ENCODE peak calls at places on chromosomes 12 and 14, in six cellular contexts. N is T1000, F is HuH-7.5, Y is NCI-H748 treated with DMSO at 0.1 percent for 48 hours, Q is fibroblast of lung, V is NCI-H2107. O is an unnamed sample.

GRCh38 chr12:19739195-19739776 is 300.0 kb downstream of the AEBP2 start:
- DNase-seq in N (no peak), F (peak; percentile 58), Y (no peak), Q (peak; percentile 65), V (peak; percentile 20), O (no peak)

GRCh38 chr12:96308881-96309280 is 91.4 kb downstream of the CDK17 start:
- DNase-seq in N (no peak), F (no peak), Y (no peak), Q (peak; percentile 49), V (no peak), O (no peak)

GRCh38 chr14:74599946-74600345 is 12.1 kb downstream of the LTBP2 start:
- DNase-seq in N (no peak), F (no peak), Y (no peak), Q (no peak), V (no peak), O (no peak)

GRCh38 chr12:98221243-98221808 is 294.1 kb upstream of the TMPO start:
- DNase-seq in N (no peak), F (no peak), Y (no peak), Q (peak; percentile 70), V (no peak), O (no peak)

GRCh38 chr14:45201908-45202307 is 51.1 kb downstream of the MIS18BP1 start:
- DNase-seq in N (no peak), F (peak; percentile 7), Y (no peak), Q (peak; percentile 41), V (no peak), O (no peak)

GRCh38 chr12:109530301-109530685 is 43.0 kb downstream of the MMAB start:
- DNase-seq in N (no peak), F (no peak), Y (no peak), Q (no peak), V (no peak), O (no peak)

GRCh38 chr14:53528114-53528513 is 375.0 kb upstream of the DDHD1 start:
- DNase-seq in N (no peak), F (no peak), Y (no peak), Q (peak; percentile 18), V (no peak), O (no peak)

GRCh38 chr14:46405095-46405494 is 246.5 kb downstream of the RPL10L start:
- DNase-seq in N (no peak), F (no peak), Y (no peak), Q (no peak), V (no peak), O (no peak)

GRCh38 chr14:69473271-69473670 is 11.3 kb upstream of the PLEKHD1 start:
- DNase-seq in N (no peak), F (no peak), Y (no peak), Q (no peak), V (no peak), O (no peak)